ENCODE peak calls at places on chromosome 12, in ten cellular contexts. C is PC-3, I is astrocyte of the spinal cord, O is kidney epithelial cell, Z is endothelial cell, K is H1, P is astrocyte of the cerebellum, M is IMR-90, V is heart left ventricle, L is AG09319. F is an unnamed sample.

GRCh38 chr12:87163122-87163521 is 866.1 kb downstream of the C12orf50 start:
- DNase-seq in C (no peak), I (no peak), O (no peak), Z (no peak), K (no peak), P (no peak), M (no peak), V (no peak), L (no peak), F (no peak)

GRCh38 chr12:81253360-81253759 is 175.5 kb downstream of the ACSS3 start:
- DNase-seq in C (no peak), I (no peak), O (no peak), Z (no peak), K (no peak), P (no peak), M (no peak), V (no peak), L (no peak), F (no peak)

GRCh38 chr12:42482086-42482819 is 107.3 kb downstream of the PRICKLE1 start:
- DNase-seq in C (peak), I (peak), O (no peak), Z (peak), K (no peak), P (no peak), M (peak), V (peak), L (no peak), F (no peak)

GRCh38 chr12:91496337-91496736 is 313.7 kb upstream of the DCN start:
- DNase-seq in C (peak), I (no peak), O (no peak), Z (no peak), K (no peak), P (no peak), M (no peak), V (no peak), L (no peak), F (no peak)

GRCh38 chr12:67752226-67752732 is 103.7 kb downstream of the DYRK2 start:
- DNase-seq in C (peak), I (no peak), O (no peak), Z (no peak), K (no peak), P (no peak), M (peak), V (no peak), L (no peak), F (no peak)

GRCh38 chr12:120588948-120589930 is 8.0 kb upstream of the POP5 start:
- DNase-seq in C (no peak), I (no peak), O (no peak), Z (no peak), K (no peak), P (no peak), M (no peak), V (peak), L (no peak), F (no peak)

GRCh38 chr12:54052745-54053624 is 650 bp upstream of the HOXC4 start:
- DNase-seq in C (no peak), I (peak), O (no peak), Z (no peak), K (no peak), P (no peak), M (no peak), V (no peak), L (no peak), F (no peak)

GRCh38 chr12:107749094-107749493 is 11.8 kb downstream of the PRDM4 start:
- DNase-seq in C (peak), I (peak), O (no peak), Z (no peak), K (no peak), P (no peak), M (peak), V (no peak), L (no peak), F (no peak)

DNA sequence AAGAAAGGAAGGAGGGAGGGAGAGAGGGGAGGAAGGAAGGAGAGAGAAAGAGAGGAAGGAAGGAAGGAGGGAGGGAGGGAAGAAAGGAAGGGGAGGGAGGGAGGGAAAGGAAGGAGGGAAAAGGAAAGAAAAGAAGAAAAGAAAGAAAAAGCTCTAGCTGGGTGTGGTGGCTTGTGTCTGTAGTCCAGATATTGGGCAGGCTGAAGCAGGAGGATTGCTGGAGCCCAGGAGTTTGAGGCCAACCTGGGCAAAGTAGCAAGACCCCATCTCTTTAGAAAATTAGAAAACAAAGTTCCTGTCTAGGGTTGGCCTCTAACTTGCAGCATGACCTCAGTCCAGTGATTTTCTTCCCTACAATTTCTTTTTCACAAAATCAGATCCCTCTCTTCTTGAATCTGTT is 208.2 kb upstream of the NUDT4 start:
- DNase-seq in C (no peak), I (no peak), O (no peak), Z (no peak), K (no peak), P (no peak), M (no peak), V (no peak), L (no peak), F (no peak)
- TF ChIP-seq CTCF in C (no peak), I (no peak), O (no peak), Z (no peak), K (no peak), P (no peak), M (no peak), V (no peak), L (no peak), F (no peak)

DNA sequence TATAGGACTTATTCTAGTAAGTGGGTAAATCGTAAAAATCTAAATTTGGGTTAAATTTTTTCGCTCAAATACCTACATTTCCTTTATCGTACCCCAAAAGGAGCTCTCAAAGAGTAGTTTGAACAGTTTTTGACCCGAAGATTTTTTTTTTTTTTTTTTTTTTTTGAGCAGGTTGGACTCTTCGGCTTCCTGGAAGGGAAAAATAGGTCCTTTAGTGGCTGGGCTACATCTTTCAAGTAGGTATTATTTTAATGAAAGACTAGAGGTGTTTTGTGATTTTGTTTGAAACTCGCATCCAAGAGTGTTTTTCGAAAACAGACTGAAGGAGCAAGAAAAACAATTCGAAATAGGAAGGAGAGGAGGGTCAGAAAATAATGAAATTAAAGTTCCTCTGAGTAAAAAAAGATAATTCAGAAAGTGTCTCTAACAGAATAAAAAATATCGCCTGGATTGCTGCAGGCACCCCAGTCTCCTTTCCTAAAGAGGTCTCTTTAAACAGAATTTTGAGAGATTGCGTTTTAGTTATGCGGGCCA is 6.0 kb downstream of the CDKN1B start:
- DNase-seq in C (peak), I (peak), O (no peak), Z (no peak), K (no peak), P (no peak), M (peak), V (no peak), L (no peak), F (no peak)
- TF ChIP-seq CTCF in C (no peak), I (no peak), O (no peak), Z (no peak), K (no peak), P (no peak), M (no peak), V (no peak), L (no peak), F (no peak)

GRCh38 chr12:89947437-89948265 is 239.0 kb upstream of the ATP2B1 start:
- DNase-seq in C (peak), I (peak), O (peak), Z (no peak), K (no peak), P (peak), M (peak), V (no peak), L (peak), F (no peak)

GRCh38 chr12:89950421-89950820 is 241.8 kb upstream of the ATP2B1 start:
- DNase-seq in C (no peak), I (no peak), O (no peak), Z (no peak), K (no peak), P (no peak), M (no peak), V (no peak), L (no peak), F (no peak)

GRCh38 chr12:89948266-89949175 is 239.9 kb upstream of the ATP2B1 start:
- DNase-seq in C (no peak), I (no peak), O (no peak), Z (no peak), K (no peak), P (no peak), M (no peak), V (no peak), L (no peak), F (no peak)

GRCh38 chr12:89951050-89951693 is 242.5 kb upstream of the ATP2B1 start:
- DNase-seq in C (peak), I (peak), O (peak), Z (no peak), K (no peak), P (no peak), M (peak), V (no peak), L (no peak), F (no peak)

GRCh38 chr12:89949457-89950195 is 241.0 kb upstream of the ATP2B1 start:
- DNase-seq in C (peak), I (peak), O (peak), Z (peak), K (no peak), P (peak), M (peak), V (no peak), L (peak), F (no peak)
- TF ChIP-seq CTCF in C (peak), I (peak), O (no peak), Z (no peak), K (no peak), P (peak), M (peak), V (no peak), L (no peak), F (peak)

GRCh38 chr12:131754184-131754583 is 43.3 kb downstream of the SFSWAP start:
- DNase-seq in C (no peak), I (no peak), O (no peak), Z (no peak), K (no peak), P (no peak), M (no peak), V (no peak), L (no peak), F (no peak)

GRCh38 chr12:131753757-131754156 is 42.9 kb downstream of the SFSWAP start:
- DNase-seq in C (no peak), I (no peak), O (no peak), Z (no peak), K (no peak), P (no peak), M (no peak), V (no peak), L (no peak), F (no peak)

GRCh38 chr12:131757111-131757510 is 46.2 kb downstream of the SFSWAP start:
- DNase-seq in C (no peak), I (no peak), O (no peak), Z (no peak), K (no peak), P (no peak), M (no peak), V (no peak), L (no peak), F (no peak)

GRCh38 chr12:131756441-131756840 is 45.6 kb downstream of the SFSWAP start:
- DNase-seq in C (no peak), I (no peak), O (no peak), Z (no peak), K (no peak), P (no peak), M (no peak), V (no peak), L (no peak), F (no peak)

DNA sequence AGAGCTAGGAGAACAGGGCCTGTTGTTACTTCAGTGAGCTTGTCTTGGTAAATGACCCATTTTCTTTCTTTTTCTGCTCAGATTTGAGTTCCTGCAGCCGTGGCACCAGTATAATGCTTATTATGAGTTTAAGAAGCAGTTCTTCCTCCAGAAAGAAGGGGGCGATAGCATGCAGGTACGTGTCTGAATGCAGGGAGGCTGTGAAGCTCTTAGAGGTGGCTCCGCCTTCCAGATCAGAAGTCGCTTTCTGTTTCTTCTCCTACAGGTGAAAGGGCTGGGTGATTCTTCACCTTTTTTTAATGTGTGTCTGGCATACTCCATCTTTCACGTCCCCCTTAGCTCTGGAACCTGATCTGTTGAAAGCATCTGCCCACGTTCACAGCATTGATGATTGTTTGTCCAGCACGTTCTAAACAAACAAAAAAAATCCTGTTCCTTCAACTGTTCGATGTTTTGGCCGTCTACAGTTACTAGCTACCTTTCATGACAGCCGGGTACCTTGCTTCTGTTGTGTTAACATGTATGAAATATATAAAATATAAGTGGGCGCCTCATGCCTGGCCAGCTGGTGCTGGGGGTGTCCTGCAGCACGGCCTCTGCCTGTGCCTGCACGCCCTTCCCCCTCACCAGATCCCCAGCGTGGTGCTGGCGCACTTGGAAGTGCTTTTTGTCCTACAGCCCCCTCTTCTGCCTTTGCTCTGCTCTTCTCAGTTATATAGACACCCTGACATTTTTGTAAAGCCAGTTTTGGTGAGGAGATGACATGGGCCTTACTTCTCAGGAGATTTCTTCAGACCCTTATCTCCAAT is 44.6 kb downstream of the SFSWAP start:
- DNase-seq in C (peak), I (no peak), O (no peak), Z (no peak), K (no peak), P (no peak), M (peak), V (no peak), L (no peak), F (no peak)
- TF ChIP-seq CTCF in C (peak), I (peak), O (peak), Z (peak), K (peak), P (peak), M (peak), V (peak), L (peak), F (peak)

DNA sequence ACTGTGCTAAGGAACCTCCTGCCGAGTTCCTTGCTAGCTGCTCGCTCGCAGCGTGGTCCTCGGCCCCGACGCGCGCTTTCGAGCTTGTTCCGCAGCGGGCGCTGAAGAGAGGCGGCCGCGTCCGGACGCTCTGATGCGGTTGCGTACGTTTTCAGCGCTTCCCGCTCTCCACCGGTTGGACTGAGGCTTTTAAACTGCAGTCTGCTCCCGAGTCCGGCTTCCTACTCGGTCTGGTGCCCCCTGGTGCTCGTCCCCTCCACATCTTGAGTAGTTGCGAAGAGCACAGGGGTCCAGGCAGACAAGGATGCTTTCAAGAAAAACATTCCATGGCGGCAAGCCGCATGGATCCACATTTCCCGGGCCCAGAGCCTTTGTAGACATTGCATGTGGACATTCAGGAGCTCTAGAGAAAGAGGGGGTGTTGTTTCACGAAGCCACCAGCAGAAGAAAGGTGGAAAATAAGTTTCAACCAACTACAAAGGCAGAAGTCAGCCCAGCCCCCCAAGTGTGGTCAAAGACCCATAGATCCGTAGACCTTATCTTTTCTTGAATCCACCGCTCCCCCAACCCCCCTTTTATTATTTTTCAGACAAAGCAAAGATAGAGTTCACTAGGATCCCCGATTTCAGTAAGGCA is 1.1 kb upstream of the WNK1 start:
- DNase-seq in C (peak), I (peak), O (peak), Z (peak), K (peak), P (peak), M (peak), V (peak), L (peak), F (peak)
- TF ChIP-seq CTCF in C (peak), I (peak), O (peak), Z (peak), K (peak), P (peak), M (peak), V (peak), L (peak), F (peak)

DNA sequence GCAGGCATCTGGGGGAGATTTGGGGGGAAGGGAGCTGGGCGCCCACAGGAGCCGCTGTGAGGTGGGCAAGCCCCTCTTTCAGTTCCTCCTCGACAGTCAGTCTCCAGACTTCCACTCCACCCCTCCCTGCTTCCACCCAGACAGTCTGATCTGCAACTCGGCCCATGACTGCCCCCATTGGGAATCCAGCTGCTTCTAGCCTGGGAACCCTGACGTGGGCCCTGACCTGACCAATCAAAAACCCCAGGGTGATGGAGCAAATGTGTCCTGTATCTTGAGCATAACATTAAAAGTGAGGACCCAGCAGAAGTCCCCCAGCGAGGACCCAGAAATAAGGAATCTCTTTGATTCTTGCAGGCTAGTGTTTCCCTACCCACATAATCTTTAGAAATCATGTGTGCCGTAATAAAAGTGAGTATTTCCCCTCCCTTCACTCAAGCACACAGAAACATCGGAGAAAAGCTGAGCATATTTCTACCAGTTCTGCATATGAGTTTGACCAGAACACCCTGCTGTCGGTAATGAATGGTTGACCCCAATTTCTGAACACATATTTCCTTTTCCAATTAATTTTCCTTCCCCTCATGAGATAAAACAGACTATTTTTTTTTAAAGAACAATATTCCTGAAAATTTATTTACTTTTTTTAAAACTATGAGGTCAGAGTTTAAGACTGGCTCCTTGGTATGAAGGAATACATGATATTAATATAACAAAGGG is 6.4 kb downstream of the SSH1 start:
- DNase-seq in C (no peak), I (peak), O (no peak), Z (no peak), K (no peak), P (no peak), M (peak), V (peak), L (no peak), F (no peak)
- TF ChIP-seq CTCF in C (no peak), I (peak), O (no peak), Z (no peak), K (no peak), P (peak), M (peak), V (no peak), L (no peak), F (peak)

GRCh38 chr12:51415931-51416330 is 8.7 kb upstream of the SLC4A8 start:
- DNase-seq in C (peak), I (no peak), O (no peak), Z (no peak), K (no peak), P (no peak), M (no peak), V (no peak), L (no peak), F (no peak)

GRCh38 chr12:51421266-51421884 is 3.3 kb upstream of the SLC4A8 start:
- DNase-seq in C (peak), I (peak), O (peak), Z (peak), K (peak), P (peak), M (peak), V (peak), L (peak), F (no peak)

GRCh38 chr12:51424094-51424661 is 453 bp upstream of the SLC4A8 start:
- DNase-seq in C (no peak), I (no peak), O (no peak), Z (no peak), K (no peak), P (no peak), M (no peak), V (no peak), L (no peak), F (no peak)

GRCh38 chr12:51417826-51418225 is 6.8 kb upstream of the SLC4A8 start:
- DNase-seq in C (no peak), I (no peak), O (no peak), Z (no peak), K (no peak), P (no peak), M (no peak), V (no peak), L (no peak), F (no peak)

GRCh38 chr12:51419473-51420228 is 5.0 kb upstream of the SLC4A8 start:
- DNase-seq in C (peak), I (no peak), O (no peak), Z (no peak), K (no peak), P (no peak), M (no peak), V (no peak), L (no peak), F (no peak)
- TF ChIP-seq CTCF in C (peak), I (peak), O (no peak), Z (no peak), K (no peak), P (peak), M (peak), V (no peak), L (no peak), F (peak)

DNA sequence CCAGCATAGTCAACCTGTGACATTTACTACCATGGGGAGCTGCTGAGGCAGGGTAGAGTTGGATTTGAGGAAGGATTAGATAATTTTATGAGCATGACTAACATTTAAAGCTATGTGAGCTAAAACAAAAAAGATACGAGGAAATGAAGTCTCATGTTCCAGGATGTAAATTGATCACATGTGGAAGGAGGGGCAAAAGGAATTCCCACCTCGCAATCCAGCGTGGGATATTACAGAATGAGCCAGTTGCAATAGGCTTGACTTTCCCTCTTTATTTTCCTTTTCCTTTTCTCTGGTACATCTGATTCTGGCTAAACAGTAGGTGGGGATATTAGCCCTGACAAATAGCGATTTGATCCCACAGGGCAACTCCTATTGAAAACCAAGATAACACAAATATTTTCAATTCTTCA is 214.9 kb upstream of the HMGA2 start:
- DNase-seq in C (peak), I (peak), O (peak), Z (no peak), K (no peak), P (peak), M (peak), V (no peak), L (peak), F (no peak)
- TF ChIP-seq CTCF in C (peak), I (peak), O (peak), Z (no peak), K (no peak), P (peak), M (peak), V (no peak), L (peak), F (peak)